ENCODE peak calls at places on chromosomes 3 and 15, in eight cellular contexts. F is left lung, I is upper lobe of left lung, R is left ventricle myocardium inferior, D is GM23248, Y is cardiac muscle cell, U is fibroblast of lung, S is PC-3. J is an unnamed sample. For H3K4me1, the result is how much of the 10 kb centered on the place peaks cover.

GRCh38 chr3:77065750-77066149 is 25.9 kb downstream of the ROBO2 start:
- DNase-seq in R (no peak), U (no peak), D (no peak), I (no peak), Y (no peak), S (no peak), F (no peak), J (no peak)

GRCh38 chr3:114179575-114179974 is 723 bp upstream of the DRD3 start:
- DNase-seq in I (no peak), R (no peak), S (peak), Y (peak), U (peak), F (no peak), D (peak), J (peak)

GRCh38 chr3:112365636-112366035 is 32.7 kb downstream of the CD200 start:
- DNase-seq in D (no peak), I (no peak), Y (no peak), F (no peak), S (no peak), U (peak), R (no peak), J (no peak)

GRCh38 chr3:197336348-197336747 is 37.9 kb upstream of the DLG1 start:
- DNase-seq in U (no peak), I (no peak), Y (no peak), F (no peak), S (no peak), D (peak), R (no peak), J (no peak)

GRCh38 chr3:4290272-4290893 is 12.8 kb upstream of the SETMAR start:
- DNase-seq in R (no peak), F (no peak), I (no peak), U (peak), Y (peak), S (peak), D (peak), J (peak)

GRCh38 chr3:195873281-195873887 is 35.0 kb downstream of the TNK2 start:
- DNase-seq in Y (no peak), D (no peak), S (no peak), I (peak), R (no peak), U (no peak), F (peak), J (no peak)

GRCh38 chr3:40598338-40598737 is 73.6 kb downstream of the ZNF621 start:
- DNase-seq in F (no peak), U (no peak), R (no peak), I (no peak), D (no peak), Y (no peak), S (no peak), J (no peak)

GRCh38 chr3:103440539-103441113 is 1005.8 kb downstream of the ZPLD1 start:
- DNase-seq in D (no peak), R (no peak), F (no peak), I (no peak), Y (peak), S (peak), U (peak), J (no peak)

GRCh38 chr3:173617490-173617889 is 219.9 kb downstream of the NLGN1 start:
- DNase-seq in S (no peak), Y (peak), F (peak), U (no peak), I (peak), D (no peak), R (peak), J (no peak)

GRCh38 chr15:62952969-62953368 is 89.6 kb upstream of the TPM1 start:
- DNase-seq in U (no peak), Y (no peak), I (no peak), F (no peak), D (no peak), S (no peak), R (no peak), J (no peak)

GRCh38 chr3:50341996-50342732 is 1.5 kb upstream of the RASSF1 start:
- DNase-seq in R (no peak), F (peak), Y (no peak), U (no peak), D (no peak), S (no peak), I (no peak), J (no peak)
- H3K4me1 ChIP-seq in R (half or more), F (half or more), Y (under half), U (under half), D (under half), S (under half), I (under half), J (half or more)

GRCh38 chr3:53240989-53241972 is 14.5 kb downstream of the TKT start:
- DNase-seq in R (no peak), I (no peak), Y (no peak), U (no peak), F (peak), S (no peak), D (no peak), J (no peak)

GRCh38 chr3:53239800-53240199 is 16.0 kb downstream of the TKT start:
- DNase-seq in U (no peak), S (no peak), F (peak), D (no peak), Y (no peak), I (peak), R (no peak), J (no peak)

GRCh38 chr3:53238051-53238850 is 17.6 kb downstream of the TKT start:
- DNase-seq in S (peak), Y (no peak), F (peak), U (peak), I (peak), R (no peak), D (peak), J (no peak)

GRCh38 chr3:53236112-53236841 is 19.5 kb downstream of the TKT start:
- DNase-seq in Y (peak), S (peak), U (peak), R (peak), D (peak), F (peak), I (peak), J (no peak)

GRCh38 chr3:53238881-53239280 is 16.9 kb downstream of the TKT start:
- DNase-seq in I (no peak), F (no peak), D (no peak), U (no peak), Y (no peak), R (no peak), S (no peak), J (no peak)
- H3K4me3 ChIP-seq in I (no peak), F (no peak), D (no peak), U (no peak), Y (no peak), R (no peak), S (no peak), J (no peak)

GRCh38 chr15:60799885-60800728 is 321.2 kb upstream of the ICE2 start:
- DNase-seq in U (peak), S (no peak), Y (no peak), F (no peak), R (no peak), I (no peak), D (peak), J (peak)
- H3K27ac ChIP-seq in U (no peak), S (no peak), Y (no peak), F (peak), R (no peak), I (no peak), D (peak), J (peak)

GRCh38 chr3:177826253-177826652 is 629.0 kb upstream of the TBL1XR1 start:
- DNase-seq in F (peak), S (no peak), U (no peak), R (no peak), D (no peak), I (no peak), Y (no peak), J (no peak)
- H3K4me1 ChIP-seq in F (under half), S (under half), U (under half), R (under half), D (under half), I (under half), Y (under half), J (under half)

GRCh38 chr3:138936763-138937689 is 9.9 kb downstream of the FOXL2 start:
- DNase-seq in R (no peak), U (no peak), D (peak), Y (no peak), I (no peak), F (peak), S (no peak), J (peak)

GRCh38 chr3:138933981-138934691 is 12.8 kb downstream of the FOXL2 start:
- DNase-seq in F (no peak), R (no peak), I (no peak), U (no peak), D (no peak), Y (no peak), S (no peak), J (no peak)

GRCh38 chr3:138935864-138936762 is 10.8 kb downstream of the FOXL2 start:
- DNase-seq in D (peak), F (peak), Y (peak), U (peak), I (peak), S (peak), R (peak), J (peak)

GRCh38 chr3:138937690-138938055 is 9.3 kb downstream of the FOXL2 start:
- DNase-seq in U (no peak), Y (no peak), D (no peak), R (no peak), I (no peak), F (no peak), S (no peak), J (no peak)

DNA sequence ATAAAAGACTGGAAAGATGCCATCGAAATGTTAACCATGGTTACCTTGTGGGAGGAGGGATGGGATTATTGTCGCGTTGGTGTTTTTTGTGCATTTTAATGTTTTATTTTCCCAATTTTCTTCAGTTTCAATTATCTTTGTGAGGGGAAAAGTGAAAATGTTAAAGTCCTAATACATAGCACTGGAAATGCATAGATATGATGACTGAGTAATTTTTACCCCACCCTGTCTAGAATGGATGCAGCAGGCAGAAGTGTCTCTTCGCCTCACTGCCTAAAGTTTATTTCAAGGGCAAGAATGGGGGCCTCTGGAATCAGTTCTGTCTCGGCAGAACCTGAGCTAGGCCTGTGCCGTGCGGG is 11.5 kb downstream of the FOXL2 start:
- DNase-seq in R (no peak), I (no peak), Y (no peak), D (no peak), F (no peak), U (no peak), S (peak), J (no peak)
- H3K4me3 ChIP-seq in R (peak), I (no peak), Y (no peak), D (no peak), F (no peak), U (no peak), S (peak), J (no peak)

GRCh38 chr3:125120370-125121122 is 64.7 kb upstream of the HEG1 start:
- DNase-seq in I (no peak), D (peak), R (no peak), S (no peak), Y (no peak), F (no peak), U (peak), J (no peak)

GRCh38 chr3:125119752-125120369 is 64.1 kb upstream of the HEG1 start:
- DNase-seq in R (no peak), S (no peak), F (no peak), U (no peak), D (no peak), I (no peak), Y (no peak), J (no peak)

GRCh38 chr3:125123455-125123854 is 67.7 kb upstream of the HEG1 start:
- DNase-seq in S (no peak), Y (no peak), R (no peak), I (no peak), F (no peak), D (peak), U (peak), J (no peak)

GRCh38 chr3:125123906-125124305 is 68.1 kb upstream of the HEG1 start:
- DNase-seq in Y (no peak), U (peak), S (no peak), F (no peak), D (peak), R (no peak), I (no peak), J (no peak)

DNA sequence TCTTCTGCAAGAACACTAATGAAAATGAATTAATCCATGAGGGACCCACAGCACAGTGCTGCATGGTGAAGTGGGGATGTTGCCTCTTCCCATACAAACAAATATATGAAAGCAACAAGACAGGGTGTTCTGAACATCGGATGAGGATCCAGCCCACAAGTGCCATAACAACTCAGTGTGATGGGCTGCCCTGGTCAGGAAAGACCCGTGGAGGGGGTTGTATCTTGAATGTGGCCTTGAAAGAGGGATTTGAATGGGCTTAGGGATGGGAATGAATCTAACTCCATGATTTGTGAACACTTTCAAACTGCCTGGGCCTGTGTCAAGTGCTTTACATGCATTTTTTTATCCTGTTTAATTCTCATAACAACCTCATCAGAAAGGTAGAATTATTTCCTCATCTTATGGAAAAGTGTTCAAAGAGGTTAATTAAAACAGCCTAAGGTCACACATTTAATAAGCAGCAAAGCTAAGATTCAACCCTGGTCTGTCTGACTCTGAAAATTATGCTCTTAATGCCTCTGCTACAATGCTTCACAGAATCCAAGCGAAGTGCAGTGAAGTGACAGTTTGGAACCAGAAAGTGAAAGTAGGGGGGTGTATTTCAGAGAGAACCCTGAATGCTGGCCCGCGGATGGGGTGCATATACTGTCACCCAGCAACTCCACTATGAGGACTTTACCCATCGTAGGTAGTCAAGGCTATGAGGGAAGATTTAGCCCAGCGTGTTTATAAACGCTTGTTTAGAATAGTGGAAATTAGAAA is 65.6 kb upstream of the HEG1 start:
- DNase-seq in Y (no peak), R (no peak), D (no peak), U (no peak), S (no peak), I (no peak), F (no peak), J (no peak)
- H3K27ac ChIP-seq in Y (no peak), R (no peak), D (no peak), U (peak), S (no peak), I (peak), F (no peak), J (no peak)

GRCh38 chr3:126465928-126466564 is 9.6 kb downstream of the ZXDC start:
- DNase-seq in Y (no peak), U (no peak), I (peak), F (peak), R (no peak), D (no peak), S (no peak), J (no peak)
- H3K4me1 ChIP-seq in Y (under half), U (under half), I (under half), F (half or more), R (half or more), D (under half), S (under half), J (under half)

GRCh38 chr15:38461089-38461833 is 7.3 kb downstream of the FAM98B start:
- DNase-seq in R (no peak), I (no peak), Y (no peak), S (peak), U (peak), F (no peak), D (peak), J (no peak)
- H3K4me3 ChIP-seq in R (no peak), I (no peak), Y (no peak), S (no peak), U (no peak), F (no peak), D (peak), J (no peak)

DNA sequence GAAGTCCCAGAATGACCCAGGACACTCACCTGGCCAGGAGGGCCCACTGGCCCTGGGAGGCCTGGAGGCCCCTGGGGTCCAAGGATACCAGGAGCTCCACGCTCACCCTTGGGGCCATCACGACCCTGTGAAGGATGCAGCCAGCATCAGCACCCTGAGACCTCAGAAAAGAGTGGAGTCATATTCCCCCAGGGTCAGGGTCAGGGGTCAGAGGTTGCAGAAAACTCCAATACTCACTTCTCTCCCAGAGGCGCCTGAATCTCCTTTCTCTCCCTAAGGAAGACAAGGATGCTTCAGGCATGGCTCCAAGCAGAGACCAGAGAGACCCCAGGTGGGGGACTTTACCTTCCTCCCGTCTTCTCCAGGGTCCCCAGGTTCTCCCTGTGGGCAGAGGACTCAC is 13.1 kb upstream of the UCN2 start:
- DNase-seq in Y (no peak), S (no peak), U (no peak), I (no peak), D (no peak), R (no peak), F (no peak), J (no peak)
- H3K27ac ChIP-seq in Y (no peak), S (no peak), U (no peak), I (no peak), D (no peak), R (no peak), F (no peak), J (no peak)

J was measured in CD4-positive, alpha-beta memory T cell.